ENCODE peak calls at places on chromosomes 16 and 17, in four cellular contexts. V is A549, Z is SK-N-SH, D is upper lobe of left lung. W is an unnamed sample.

GRCh38 chr17:28756025-28756804 is 12.4 kb downstream of the TRAF4 start:
- DNase-seq in Z (no peak), V (no peak), D (no peak), W (no peak)

GRCh38 chr16:47069841-47070584 is 73.7 kb downstream of the NETO2 start:
- DNase-seq in Z (no peak), V (no peak), D (no peak), W (no peak)

GRCh38 chr17:60748232-60748631 is 70.6 kb downstream of the BCAS3 start:
- DNase-seq in D (no peak), Z (no peak), V (no peak), W (no peak)

GRCh38 chr16:25007284-25007984 is 7.7 kb downstream of the ARHGAP17 start:
- DNase-seq in Z (no peak), D (no peak), V (no peak), W (no peak)

GRCh38 chr17:78746949-78747269 is 35.2 kb downstream of the CYTH1 start:
- DNase-seq in D (no peak), Z (no peak), V (no peak), W (no peak)

GRCh38 chr16:3610698-3611144 is 685 bp downstream of the SLX4 start:
- DNase-seq in Z (no peak), D (no peak), V (no peak), W (no peak)

GRCh38 chr16:30027588-30028437 is 3.3 kb downstream of the TLCD3B start:
- DNase-seq in V (no peak), D (no peak), Z (no peak), W (no peak)

GRCh38 chr17:1294157-1294717 is 14.8 kb downstream of the TRARG1 start:
- DNase-seq in D (peak; percentile 38), Z (no peak), V (no peak), W (no peak)

GRCh38 chr17:40485851-40486512 is 15.4 kb downstream of the TNS4 start:
- DNase-seq in V (peak; percentile 96), Z (no peak), D (no peak), W (peak; percentile 67)

GRCh38 chr17:80636356-80637285 is 92.0 kb downstream of the RPTOR start:
- DNase-seq in Z (no peak), V (no peak), D (no peak), W (no peak)

GRCh38 chr17:19386276-19386863 is 620 bp downstream of the MFAP4 start:
- DNase-seq in V (peak; percentile 79), D (peak; percentile 79), Z (peak; percentile 39), W (peak; percentile 79)

GRCh38 chr17:60510031-60510430 is 16.0 kb downstream of the APPBP2 start:
- DNase-seq in Z (no peak), V (no peak), D (no peak), W (no peak)

GRCh38 chr17:34581446-34582184 is 2.2 kb downstream of the TMEM132E start:
- DNase-seq in V (no peak), D (no peak), Z (peak; percentile 70), W (peak; percentile 32)

GRCh38 chr17:13557077-13557476 is 44.7 kb downstream of the HS3ST3A1 start:
- DNase-seq in D (no peak), V (no peak), Z (no peak), W (no peak)

GRCh38 chr16:2900526-2901075 is 11.1 kb upstream of the FLYWCH1 start:
- DNase-seq in D (no peak), V (no peak), Z (no peak), W (no peak)

GRCh38 chr16:3576211-3576610 is 992 bp downstream of the NLRC3 start:
- DNase-seq in D (no peak), V (no peak), Z (no peak), W (no peak)

GRCh38 chr17:40307001-40307690 is 1.8 kb upstream of the RARA start:
- DNase-seq in D (no peak), V (no peak), Z (peak; percentile 70), W (no peak)

GRCh38 chr17:79833744-79834574 is 5.3 kb downstream of the CBX4 start:
- DNase-seq in V (no peak), D (no peak), Z (no peak), W (no peak)

GRCh38 chr16:10180771-10181163 is 1.5 kb downstream of the GRIN2A start:
- DNase-seq in V (peak; percentile 28), D (no peak), Z (peak; percentile 77), W (peak; percentile 41)

GRCh38 chr17:64016974-64017373 is 3.5 kb downstream of the ICAM2 start:
- DNase-seq in D (no peak), V (no peak), Z (no peak), W (no peak)

GRCh38 chr17:64022631-64023063 is 2.2 kb upstream of the ICAM2 start:
- DNase-seq in V (no peak), D (no peak), Z (no peak), W (no peak)

GRCh38 chr17:64019486-64020067 is 856 bp downstream of the ICAM2 start:
- DNase-seq in D (no peak), Z (no peak), V (no peak), W (no peak)

GRCh38 chr17:64017381-64017980 is 3.0 kb downstream of the ICAM2 start:
- DNase-seq in Z (no peak), V (no peak), D (no peak), W (no peak)

DNA sequence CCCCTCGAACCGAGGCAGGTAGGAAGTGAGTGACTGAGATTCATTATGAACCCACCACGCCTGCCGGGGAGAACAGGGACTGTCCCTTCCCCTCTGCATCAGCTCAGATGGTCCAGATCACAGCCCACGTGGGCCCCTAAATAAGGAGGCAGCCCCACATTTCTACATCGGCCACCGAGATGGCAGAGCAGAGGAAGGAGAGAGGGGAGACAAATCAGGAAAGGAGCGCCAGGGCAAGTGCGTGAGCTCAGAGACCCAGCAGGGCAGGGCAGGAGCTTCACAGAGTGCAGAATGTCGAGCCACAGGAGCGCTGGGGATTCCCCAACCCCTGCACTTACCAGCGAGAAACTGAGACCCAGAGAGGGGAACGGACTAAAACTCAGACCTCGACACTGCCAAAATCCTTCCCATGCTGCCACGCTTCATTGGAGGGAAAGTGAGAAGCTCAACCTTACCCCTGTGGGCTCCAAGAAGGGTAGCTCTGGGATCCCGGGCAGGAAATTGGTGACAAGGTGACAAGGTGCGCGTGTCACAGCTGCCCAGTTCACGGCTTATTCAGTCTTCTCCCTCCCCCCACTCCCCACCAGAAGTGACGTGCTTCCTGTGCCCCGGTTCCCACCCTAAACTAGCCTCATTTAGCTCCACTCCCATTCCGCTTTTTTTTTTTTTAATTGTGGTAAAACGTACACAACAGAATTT is at the start of gene ICAM2:
- DNase-seq in Z (no peak), V (no peak), D (peak; percentile 81), W (no peak)
- H3K4me1 ChIP-seq in Z (no peaks in the 10 kb centered on the region), V (no peaks in the 10 kb centered on the region), D (peaks cover 34% of the 10 kb centered on the region), W (peaks cover 3% of the 10 kb centered on the region)

DNA sequence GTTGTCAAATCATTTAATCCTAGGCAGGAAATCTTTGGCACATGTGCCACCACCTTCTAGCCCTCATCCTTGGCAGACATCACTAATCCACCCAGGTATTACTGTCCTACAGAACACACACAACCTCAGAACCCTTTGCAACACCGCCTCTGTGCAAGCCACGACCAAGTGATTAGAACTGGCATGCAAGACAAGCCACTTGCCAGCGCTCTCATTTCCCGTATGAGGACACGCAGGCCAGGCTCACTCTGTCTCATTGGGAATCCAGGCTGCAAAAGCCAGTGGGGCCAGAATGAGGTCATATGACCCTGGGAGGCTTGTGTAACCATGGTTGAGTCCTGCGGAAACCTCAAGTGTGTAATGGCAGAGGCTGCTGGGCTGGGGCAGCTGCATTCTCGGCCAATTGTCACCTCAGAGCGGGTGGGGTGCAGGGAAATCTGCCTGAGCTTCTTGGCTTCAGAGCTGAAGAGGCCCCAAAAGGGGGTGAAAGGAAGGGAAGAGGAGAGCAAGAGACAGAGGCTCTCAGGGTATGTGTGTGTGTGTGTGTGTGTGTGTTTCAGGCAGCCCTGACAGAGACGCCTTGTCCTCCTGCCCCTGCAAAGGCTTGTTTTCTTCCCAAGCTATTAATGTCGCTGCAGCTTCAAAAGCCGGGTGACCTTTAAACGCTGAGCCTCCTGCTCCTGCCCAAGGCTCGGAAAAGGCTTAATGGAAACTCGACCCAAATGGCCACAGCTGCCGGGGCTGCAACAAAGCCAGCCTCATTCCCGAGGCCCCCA is 43.2 kb upstream of the MRPS23 start:
- DNase-seq in Z (no peak), D (peak; percentile 97), V (peak; percentile 90), W (peak; percentile 91)
- TF ChIP-seq EP300 in Z (no peak), D (peak; percentile 78), V (no peak), W (peak; percentile 80)

DNA sequence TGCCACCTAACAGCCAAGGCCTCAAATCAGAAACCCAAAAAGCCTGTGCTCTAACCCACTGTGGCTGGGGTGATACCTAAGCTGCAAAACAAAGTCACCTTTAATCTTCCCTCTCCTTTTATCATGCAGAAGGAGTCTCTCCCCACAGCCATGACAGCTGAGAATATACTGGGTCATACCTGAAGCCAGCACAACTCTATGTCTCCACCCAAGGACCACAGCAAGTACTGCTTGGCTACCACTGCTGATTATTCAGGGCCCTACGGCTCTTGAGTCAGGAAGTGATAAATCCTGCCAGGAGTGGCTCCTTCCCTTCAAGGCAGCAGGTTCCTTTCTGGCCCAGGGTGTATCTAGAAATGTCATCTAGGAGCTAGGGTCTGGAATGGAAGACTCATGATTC is 151.5 kb upstream of the TOM1L1 start:
- DNase-seq in V (no peak), Z (no peak), D (no peak), W (no peak)
- TF ChIP-seq CTCF in V (no peak), Z (no peak), D (no peak), W (no peak)

DNA sequence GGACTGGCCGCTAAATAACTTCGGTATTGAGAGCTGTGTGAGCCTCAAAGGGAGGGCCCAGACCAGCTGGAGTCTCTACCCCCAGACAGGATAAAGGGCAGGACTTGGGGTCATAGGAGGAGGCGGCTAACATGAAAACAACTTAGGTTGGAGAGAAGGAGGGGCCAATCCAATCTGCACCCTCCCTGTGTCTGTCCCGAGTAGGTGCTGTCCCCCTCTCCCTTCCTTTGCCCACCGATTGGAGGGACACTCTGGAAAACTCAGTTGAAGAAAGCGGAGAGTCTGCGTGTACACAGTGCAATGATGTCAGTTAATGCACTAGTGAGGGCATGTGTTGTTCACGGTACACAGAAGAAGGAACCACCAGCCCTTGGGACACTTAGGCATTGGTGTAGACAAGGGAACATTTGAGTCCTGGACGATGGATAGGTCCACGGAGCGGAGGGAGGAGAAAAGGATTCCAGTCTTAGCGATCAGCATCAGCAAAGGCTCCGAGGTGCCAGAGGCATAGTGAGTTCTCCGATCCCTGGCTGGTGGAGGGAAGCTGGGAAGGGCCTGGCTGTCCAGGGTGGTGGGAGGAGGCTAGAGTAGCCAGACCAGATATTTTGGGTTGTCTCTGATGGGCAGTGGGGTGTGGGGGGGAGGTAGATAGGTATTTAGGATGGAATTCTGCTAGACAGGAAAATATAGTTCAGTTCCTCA is 761 bp downstream of the NOL3 start:
- DNase-seq in Z (no peak), D (no peak), V (peak; percentile 41), W (no peak)
- H3K4me1 ChIP-seq in Z (peaks cover 44% of the 10 kb centered on the region), D (peaks cover 66% of the 10 kb centered on the region), V (peaks cover 41% of the 10 kb centered on the region), W (peaks cover 10% of the 10 kb centered on the region)

GRCh38 chr17:76686538-76687277 is 24.1 kb downstream of the MXRA7 start:
- DNase-seq in V (no peak), D (no peak), Z (peak; percentile 75), W (no peak)

GRCh38 chr17:76685846-76686245 is 24.9 kb downstream of the MXRA7 start:
- DNase-seq in D (no peak), V (no peak), Z (no peak), W (no peak)

GRCh38 chr17:76684756-76685155 is 26.0 kb downstream of the MXRA7 start:
- DNase-seq in Z (no peak), D (no peak), V (no peak), W (no peak)

GRCh38 chr17:76683921-76684745 is 26.6 kb downstream of the MXRA7 start:
- DNase-seq in Z (peak; percentile 46), V (no peak), D (no peak), W (peak; percentile 41)

GRCh38 chr17:76685366-76685765 is 25.4 kb downstream of the MXRA7 start:
- DNase-seq in Z (no peak), D (no peak), V (no peak), W (peak; percentile 25)
- TF ChIP-seq EP300 in Z (no peak), D (no peak), V (no peak), W (no peak)

W was measured in ovary.